ENCODE peak calls at places on chromosome 15, in ten cellular contexts. L is suprapubic skin, O is spleen, U is cardiac fibroblast, V is transverse colon, G is AG09309, P is fibroblast of mammary gland, K is fibroblast of pulmonary artery, E is osteoblast, M is heart left ventricle. C is an unnamed sample.

GRCh38 chr15:38524156-38524555 is 40.5 kb downstream of the RASGRP1 start:
- DNase-seq in L (no peak), O (no peak), U (peak), V (no peak), G (no peak), P (peak), K (peak), E (no peak), M (no peak), C (no peak)

GRCh38 chr15:27675571-27675970 is 423.5 kb downstream of the OCA2 start:
- DNase-seq in L (no peak), O (no peak), U (no peak), V (no peak), G (no peak), P (no peak), K (no peak), E (no peak), M (no peak), C (no peak)

GRCh38 chr15:99729920-99730319 is 3.3 kb downstream of the LYSMD4 start:
- DNase-seq in L (no peak), O (no peak), U (peak), V (no peak), G (no peak), P (peak), K (peak), E (peak), M (peak), C (peak)

GRCh38 chr15:38564557-38565286 is at the start of gene RASGRP1:
- DNase-seq in L (no peak), O (peak), U (peak), V (peak), G (no peak), P (peak), K (peak), E (peak), M (peak), C (peak)

GRCh38 chr15:89792106-89792805 is 16.1 kb downstream of the MESP2 start:
- DNase-seq in L (no peak), O (peak), U (no peak), V (no peak), G (no peak), P (no peak), K (no peak), E (peak), M (no peak), C (no peak)

GRCh38 chr15:76196286-76196948 is 114.9 kb downstream of the ETFA start:
- DNase-seq in L (peak), O (peak), U (peak), V (peak), G (peak), P (peak), K (peak), E (peak), M (peak), C (peak)

GRCh38 chr15:68352401-68353062 is 75.0 kb downstream of the FEM1B start:
- DNase-seq in L (no peak), O (peak), U (peak), V (peak), G (peak), P (peak), K (peak), E (no peak), M (peak), C (peak)

GRCh38 chr15:78045189-78045588 is 32.3 kb downstream of the TBC1D2B start:
- DNase-seq in L (no peak), O (no peak), U (no peak), V (no peak), G (no peak), P (no peak), K (no peak), E (no peak), M (no peak), C (no peak)

GRCh38 chr15:31302778-31303433 is 23.7 kb upstream of the KLF13 start:
- DNase-seq in L (no peak), O (peak), U (no peak), V (no peak), G (no peak), P (no peak), K (no peak), E (peak), M (peak), C (no peak)

GRCh38 chr15:26243382-26243781 is 380.3 kb upstream of the ATP10A start:
- DNase-seq in L (no peak), O (no peak), U (no peak), V (no peak), G (no peak), P (no peak), K (no peak), E (no peak), M (no peak), C (no peak)

GRCh38 chr15:52134502-52135144 is 22.0 kb upstream of the BCL2L10 start:
- DNase-seq in L (no peak), O (no peak), U (no peak), V (peak), G (no peak), P (no peak), K (no peak), E (peak), M (no peak), C (no peak)

GRCh38 chr15:39582977-39583585 is 2.2 kb downstream of the THBS1 start:
- DNase-seq in L (no peak), O (no peak), U (no peak), V (no peak), G (no peak), P (peak), K (no peak), E (peak), M (no peak), C (peak)

GRCh38 chr15:25859838-25860645 is 3.1 kb downstream of the ATP10A start:
- DNase-seq in L (no peak), O (no peak), U (no peak), V (no peak), G (no peak), P (no peak), K (no peak), E (peak), M (no peak), C (peak)

GRCh38 chr15:90001062-90001682 is at the start of gene ZNF710:
- DNase-seq in L (peak), O (peak), U (peak), V (peak), G (no peak), P (peak), K (peak), E (peak), M (peak), C (peak)

GRCh38 chr15:58565620-58566019 is 133.8 kb downstream of the LIPC start:
- DNase-seq in L (no peak), O (no peak), U (no peak), V (no peak), G (no peak), P (no peak), K (no peak), E (no peak), M (no peak), C (no peak)

GRCh38 chr15:63366451-63366850 is 15.2 kb downstream of the CA12 start:
- DNase-seq in L (no peak), O (no peak), U (no peak), V (no peak), G (no peak), P (peak), K (no peak), E (peak), M (no peak), C (peak)

GRCh38 chr15:52180196-52180835 is 10.9 kb downstream of the GNB5 start:
- DNase-seq in L (no peak), O (peak), U (no peak), V (peak), G (no peak), P (no peak), K (no peak), E (peak), M (no peak), C (no peak)

GRCh38 chr15:85563328-85563727 is 182.9 kb downstream of the AKAP13 start:
- DNase-seq in L (no peak), O (no peak), U (peak), V (no peak), G (peak), P (peak), K (peak), E (no peak), M (no peak), C (peak)

GRCh38 chr15:78873796-78874761 is 1.4 kb downstream of the MORF4L1 start:
- DNase-seq in L (no peak), O (peak), U (peak), V (peak), G (no peak), P (peak), K (peak), E (no peak), M (peak), C (no peak)

GRCh38 chr15:96332854-96333193 is 2.3 kb downstream of the NR2F2 start:
- DNase-seq in L (no peak), O (no peak), U (peak), V (no peak), G (no peak), P (peak), K (peak), E (peak), M (no peak), C (peak)

GRCh38 chr15:52464478-52464877 is 64.2 kb downstream of the MYO5A start:
- DNase-seq in L (no peak), O (no peak), U (no peak), V (no peak), G (no peak), P (peak), K (no peak), E (no peak), M (no peak), C (no peak)

GRCh38 chr15:43134157-43134637 is 811 bp downstream of the TMEM62 start:
- DNase-seq in L (no peak), O (no peak), U (no peak), V (no peak), G (no peak), P (no peak), K (no peak), E (no peak), M (no peak), C (no peak)

GRCh38 chr15:51198701-51199253 is 104.1 kb upstream of the TNFAIP8L3 start:
- DNase-seq in L (no peak), O (no peak), U (no peak), V (no peak), G (no peak), P (peak), K (no peak), E (no peak), M (no peak), C (no peak)

GRCh38 chr15:31019986-31020385 is 28.6 kb upstream of the MTMR10 start:
- DNase-seq in L (no peak), O (no peak), U (no peak), V (no peak), G (no peak), P (no peak), K (no peak), E (no peak), M (no peak), C (no peak)

GRCh38 chr15:49895337-49896223 is 223.5 kb downstream of the ATP8B4 start:
- DNase-seq in L (no peak), O (no peak), U (peak), V (no peak), G (no peak), P (peak), K (peak), E (no peak), M (no peak), C (peak)

GRCh38 chr15:99507732-99508571 is 57.8 kb upstream of the MEF2A start:
- DNase-seq in L (no peak), O (peak), U (peak), V (no peak), G (no peak), P (peak), K (peak), E (no peak), M (peak), C (peak)

DNA sequence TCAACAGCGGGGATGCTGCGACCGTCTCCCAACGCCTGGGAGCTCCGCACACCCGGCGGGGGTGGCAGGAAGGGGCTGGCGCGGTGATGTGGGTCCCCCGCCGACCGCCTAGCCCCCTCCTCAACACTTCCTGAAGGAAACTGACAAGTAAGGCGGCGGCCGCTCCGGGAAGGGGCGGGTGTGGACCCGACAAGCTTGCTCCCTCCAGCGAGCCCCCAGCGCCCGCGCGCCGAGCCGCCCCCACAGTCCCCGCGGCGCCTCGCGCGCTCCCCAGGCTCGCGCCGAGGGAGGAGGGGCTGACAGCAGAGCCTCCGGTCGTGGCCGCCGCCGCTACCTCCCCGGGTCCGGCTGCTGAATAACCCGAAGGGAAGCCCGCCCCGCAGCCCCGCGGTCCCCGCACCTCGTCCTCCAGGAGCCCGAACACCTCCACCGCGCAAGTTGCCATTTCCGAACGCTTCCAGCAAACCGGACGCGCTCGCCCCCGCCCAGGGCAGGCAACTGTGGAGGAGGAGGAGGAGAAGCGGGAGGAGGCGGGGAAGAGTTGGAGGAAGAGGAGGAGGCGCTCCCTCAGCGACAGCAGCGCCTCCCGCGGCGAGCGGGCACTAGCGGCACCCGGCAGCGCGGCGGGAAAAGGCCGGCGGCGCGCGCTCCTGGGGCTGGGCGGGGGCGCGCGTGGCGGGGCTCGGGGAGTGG is at the start of gene NEDD4:
- DNase-seq in L (peak), O (peak), U (peak), V (peak), G (peak), P (peak), K (peak), E (peak), M (peak), C (peak)
- TF ChIP-seq CTCF in L (no peak), O (no peak), U (peak), V (peak), G (peak), P (peak), K (peak), E (peak), M (peak), C (peak)

GRCh38 chr15:80636675-80637074 is 58.4 kb upstream of the ABHD17C start:
- DNase-seq in L (no peak), O (no peak), U (no peak), V (peak), G (no peak), P (no peak), K (no peak), E (no peak), M (peak), C (no peak)
- H3K4me3 ChIP-seq in L (no peak), O (no peak), U (no peak), V (no peak), G (no peak), P (no peak), K (no peak), E (no peak), M (no peak), C (no peak)

DNA sequence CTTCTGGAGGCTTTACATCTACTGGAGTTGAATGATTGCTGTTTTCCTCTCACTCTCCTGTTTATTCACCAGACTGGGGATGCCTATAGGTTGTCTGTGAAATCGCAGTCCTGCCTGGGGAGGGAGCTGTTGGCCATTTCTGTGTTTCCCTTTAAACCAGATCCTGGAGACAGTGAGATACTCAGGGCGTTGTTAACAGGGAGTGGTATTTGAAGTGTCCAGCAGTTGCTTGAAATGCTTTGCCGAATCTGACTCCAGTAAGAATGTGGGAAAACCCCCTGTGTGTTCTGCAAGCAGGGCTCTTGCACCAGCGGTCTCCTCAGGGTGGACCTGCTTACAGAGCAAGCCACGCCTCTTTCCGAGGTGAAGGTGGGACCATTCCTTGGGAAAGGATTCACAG is 4.3 kb upstream of the LRRK1 start:
- DNase-seq in L (no peak), O (no peak), U (no peak), V (no peak), G (no peak), P (no peak), K (peak), E (peak), M (no peak), C (peak)
- TF ChIP-seq CTCF in L (no peak), O (no peak), U (peak), V (no peak), G (peak), P (peak), K (no peak), E (peak), M (no peak), C (no peak)

GRCh38 chr15:93985925-93986324 is 245.4 kb upstream of the MCTP2 start:
- DNase-seq in L (no peak), O (no peak), U (no peak), V (no peak), G (no peak), P (peak), K (no peak), E (no peak), M (no peak), C (no peak)
- H3K4me3 ChIP-seq in L (no peak), O (no peak), U (no peak), V (no peak), G (no peak), P (no peak), K (no peak), E (no peak), M (no peak), C (no peak)

GRCh38 chr15:70573121-70573850 is 190.1 kb downstream of the UACA start:
- DNase-seq in L (no peak), O (no peak), U (no peak), V (no peak), G (no peak), P (no peak), K (no peak), E (no peak), M (no peak), C (no peak)

GRCh38 chr15:70566047-70566835 is 197.1 kb downstream of the UACA start:
- DNase-seq in L (no peak), O (no peak), U (no peak), V (no peak), G (no peak), P (no peak), K (peak), E (no peak), M (no peak), C (no peak)

GRCh38 chr15:70569718-70570231 is 193.6 kb downstream of the UACA start:
- DNase-seq in L (no peak), O (no peak), U (peak), V (no peak), G (no peak), P (no peak), K (peak), E (no peak), M (no peak), C (peak)

GRCh38 chr15:70566989-70567388 is 196.4 kb downstream of the UACA start:
- DNase-seq in L (no peak), O (no peak), U (no peak), V (no peak), G (no peak), P (no peak), K (no peak), E (no peak), M (no peak), C (no peak)

DNA sequence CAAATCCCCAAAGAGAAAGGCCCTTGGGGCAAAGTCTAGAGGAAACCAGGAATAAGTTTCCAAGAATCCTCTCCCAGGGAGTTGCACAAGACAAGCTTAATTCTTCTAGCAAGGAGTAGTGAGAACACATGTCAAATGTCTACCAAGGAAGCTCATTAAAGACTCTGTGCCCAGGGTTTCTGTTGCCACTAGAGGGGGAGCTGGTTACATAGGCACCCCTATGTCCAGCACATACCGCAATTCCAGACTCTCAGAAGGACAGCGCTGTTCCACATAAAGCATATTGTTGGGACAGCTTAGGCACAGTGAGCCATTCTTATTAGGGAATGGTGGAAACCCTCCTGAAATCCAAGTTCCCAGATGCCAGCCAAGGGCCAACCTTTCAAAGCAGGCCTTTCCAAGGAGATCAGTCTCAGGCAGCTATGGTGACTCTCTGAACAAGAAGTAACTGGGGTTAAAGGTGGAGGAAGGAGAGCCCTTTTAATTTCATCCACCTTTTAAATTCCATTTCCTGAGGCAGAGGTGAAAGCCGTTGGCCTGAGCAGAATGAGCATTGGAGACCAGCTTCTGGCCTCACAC is 194.1 kb downstream of the UACA start:
- DNase-seq in L (no peak), O (no peak), U (peak), V (no peak), G (peak), P (peak), K (peak), E (peak), M (no peak), C (peak)
- TF ChIP-seq CTCF in L (no peak), O (no peak), U (peak), V (no peak), G (peak), P (peak), K (peak), E (peak), M (peak), C (peak)

GRCh38 chr15:41927516-41927915 is 33.7 kb upstream of the SPTBN5 start:
- DNase-seq in L (no peak), O (no peak), U (no peak), V (no peak), G (no peak), P (no peak), K (no peak), E (no peak), M (no peak), C (no peak)
- H3K4me3 ChIP-seq in L (no peak), O (no peak), U (no peak), V (no peak), G (no peak), P (no peak), K (no peak), E (no peak), M (no peak), C (no peak)

GRCh38 chr15:70265466-70265978 is 167.8 kb upstream of the TLE3 start:
- DNase-seq in L (no peak), O (peak), U (no peak), V (no peak), G (no peak), P (no peak), K (no peak), E (peak), M (no peak), C (no peak)
- TF ChIP-seq CTCF in L (no peak), O (no peak), U (peak), V (no peak), G (peak), P (peak), K (peak), E (no peak), M (peak), C (no peak)

GRCh38 chr15:80800067-80800466 is 20.9 kb downstream of the CEMIP start:
- DNase-seq in L (no peak), O (no peak), U (no peak), V (no peak), G (no peak), P (no peak), K (no peak), E (no peak), M (no peak), C (no peak)

GRCh38 chr15:80801891-80802680 is 22.9 kb downstream of the CEMIP start:
- DNase-seq in L (no peak), O (no peak), U (peak), V (peak), G (no peak), P (peak), K (peak), E (peak), M (peak), C (no peak)

GRCh38 chr15:80803580-80804525 is 24.7 kb downstream of the CEMIP start:
- DNase-seq in L (no peak), O (no peak), U (no peak), V (no peak), G (no peak), P (no peak), K (no peak), E (peak), M (no peak), C (no peak)

DNA sequence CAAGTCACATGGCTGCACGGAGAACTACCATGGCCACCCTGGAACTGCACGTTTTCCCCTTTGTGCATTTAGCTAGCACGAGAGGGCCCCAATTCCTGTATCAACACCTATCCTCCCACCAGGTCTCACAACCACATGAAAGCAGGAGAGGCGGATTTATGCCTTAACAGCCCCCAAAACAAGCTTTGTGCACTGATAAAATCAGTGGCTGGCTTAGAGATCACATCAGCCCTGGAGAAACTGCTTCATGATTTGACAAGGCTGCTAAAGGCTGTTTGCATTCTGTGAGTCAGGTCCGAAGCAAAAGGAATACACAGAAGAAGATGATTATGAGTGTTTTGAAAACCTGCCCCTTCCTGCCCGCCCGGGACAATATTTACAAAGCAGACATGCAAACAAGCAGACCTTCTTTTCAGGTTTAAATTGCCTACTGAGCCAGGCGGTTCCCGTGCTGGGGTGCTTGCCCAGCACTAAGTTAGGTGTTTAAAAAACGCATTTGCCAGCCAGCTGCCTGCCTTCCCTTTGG is 25.9 kb downstream of the CEMIP start:
- DNase-seq in L (no peak), O (no peak), U (no peak), V (no peak), G (no peak), P (no peak), K (no peak), E (no peak), M (no peak), C (no peak)
- H3K4me3 ChIP-seq in L (no peak), O (no peak), U (no peak), V (no peak), G (no peak), P (no peak), K (no peak), E (no peak), M (no peak), C (no peak)

GRCh38 chr15:47551079-47551478 is 166.2 kb upstream of the SEMA6D start:
- DNase-seq in L (no peak), O (no peak), U (no peak), V (no peak), G (no peak), P (peak), K (no peak), E (peak), M (no peak), C (no peak)
- TF ChIP-seq CTCF in L (no peak), O (no peak), U (no peak), V (no peak), G (no peak), P (no peak), K (peak), E (no peak), M (peak), C (no peak)